ENCODE peak calls at places on chromosome 2, in six cellular contexts. N is activated CD8-positive, alpha-beta T cell treated with anti-CD3 and anti-CD28 coated beads for 36 hours; U is stimulated activated naive CD8-positive, alpha-beta T cell treated with anti-CD3 and anti-CD28 coated beads, Interleukin-15, amount 100 ng/mL, for 72 hours; H is SK-N-SH treated with all-trans-retinoic acid at 6 μM for 48 hours; O is body of pancreas; Q is activated CD8-positive, alpha-beta memory T cell treated with anti-CD3 and anti-CD28 coated beads, Interleukin-2, amount 10 ng/mL, durations not matched to agents 7 days and 5 days. S is an unnamed sample.

GRCh38 chr2:226078656-226079055 is 679.1 kb downstream of the NYAP2 start:
- ATAC-seq in O (no peak), H (no peak), Q (no peak), U (no peak), N (no peak), S (no peak)

GRCh38 chr2:214649440-214650205 is 159.9 kb downstream of the BARD1 start:
- ATAC-seq in O (no peak), Q (no peak), N (no peak), H (peak; percentile 31), U (no peak), S (no peak)

GRCh38 chr2:33060405-33060804 is 113.7 kb downstream of the LTBP1 start:
- ATAC-seq in H (no peak), U (no peak), N (no peak), O (no peak), Q (no peak), S (no peak)

GRCh38 chr2:203579730-203580129 is 44.6 kb upstream of the RAPH1 start:
- ATAC-seq in N (no peak), U (no peak), Q (no peak), O (no peak), H (no peak), S (no peak)

GRCh38 chr2:73291461-73292315 is 1.7 kb downstream of the EGR4 start:
- ATAC-seq in Q (peak; percentile 9), O (no peak), N (peak; percentile 10), H (peak; percentile 36), U (peak; percentile 5), S (no peak)

GRCh38 chr2:151657667-151658076 is 76.6 kb downstream of the NEB start:
- ATAC-seq in Q (no peak), O (no peak), U (no peak), N (no peak), H (no peak), S (no peak)

GRCh38 chr2:98665638-98666037 is 57.2 kb downstream of the UNC50 start:
- ATAC-seq in U (no peak), N (no peak), Q (no peak), H (no peak), O (no peak), S (peak; percentile 18)

GRCh38 chr2:194323740-194324139 is 1333.3 kb upstream of the SLC39A10 start:
- ATAC-seq in U (no peak), O (no peak), H (no peak), Q (no peak), N (no peak), S (no peak)

GRCh38 chr2:38652431-38653273 is 13.3 kb upstream of the GALM start:
- ATAC-seq in Q (peak; percentile 16), U (no peak), O (no peak), N (peak; percentile 5), H (no peak), S (peak; percentile 20)

GRCh38 chr2:234044157-234044556 is 6.3 kb upstream of the SPP2 start:
- ATAC-seq in O (no peak), H (peak; percentile 60), Q (no peak), U (no peak), N (no peak), S (no peak)

GRCh38 chr2:236298924-236299475 is 34.8 kb upstream of the ASB18 start:
- ATAC-seq in O (no peak), U (no peak), H (no peak), N (no peak), Q (no peak), S (no peak)

GRCh38 chr2:161971532-161971931 is 102.5 kb downstream of the DPP4 start:
- ATAC-seq in Q (no peak), U (no peak), N (no peak), H (no peak), O (no peak), S (no peak)

GRCh38 chr2:26326514-26326913 is 19.4 kb upstream of the SELENOI start:
- ATAC-seq in Q (no peak), U (peak; percentile 52), N (peak; percentile 19), O (no peak), H (no peak), S (peak; percentile 52)

GRCh38 chr2:155424518-155424917 is 726.0 kb downstream of the KCNJ3 start:
- ATAC-seq in O (no peak), U (no peak), H (no peak), N (no peak), Q (no peak), S (no peak)

GRCh38 chr2:100104718-100105677 is 37.4 kb downstream of the AFF3 start:
- ATAC-seq in Q (peak; percentile 20), U (peak; percentile 64), N (peak; percentile 59), O (peak; percentile 69), H (peak; percentile 30), S (peak; percentile 53)

GRCh38 chr2:117057021-117057420 is 757.5 kb upstream of the DDX18 start:
- ATAC-seq in N (no peak), U (no peak), Q (no peak), H (no peak), O (no peak), S (no peak)

GRCh38 chr2:26558271-26559043 is 80.5 kb upstream of the OTOF start:
- ATAC-seq in H (no peak), O (no peak), Q (no peak), U (no peak), N (no peak), S (no peak)

GRCh38 chr2:207937253-207937652 is 88.1 kb downstream of the PLEKHM3 start:
- ATAC-seq in H (no peak), U (no peak), N (no peak), O (no peak), Q (no peak), S (no peak)

GRCh38 chr2:68404164-68404563 is 39.1 kb downstream of the PLEK start:
- ATAC-seq in H (no peak), Q (no peak), U (no peak), O (no peak), N (no peak), S (no peak)

GRCh38 chr2:196846295-196846694 is 37.1 kb upstream of the C2orf66 start:
- ATAC-seq in Q (no peak), O (no peak), N (peak; percentile 27), U (no peak), H (no peak), S (no peak)

GRCh38 chr2:149538138-149538833 is 49.3 kb downstream of the MMADHC start:
- ATAC-seq in N (no peak), Q (no peak), H (no peak), O (no peak), U (no peak), S (peak; percentile 37)

GRCh38 chr2:68052717-68053422 is 9.9 kb downstream of the C1D start:
- ATAC-seq in H (peak; percentile 65), O (no peak), Q (no peak), U (no peak), N (no peak), S (no peak)

GRCh38 chr2:105557515-105557914 is 158.7 kb upstream of the FHL2 start:
- ATAC-seq in Q (no peak), H (no peak), O (peak; percentile 35), U (no peak), N (no peak), S (no peak)

GRCh38 chr2:188199716-188200128 is 92.0 kb upstream of the GULP1 start:
- ATAC-seq in Q (no peak), N (no peak), O (no peak), H (peak; percentile 98), U (no peak), S (no peak)

GRCh38 chr2:62423235-62423634 is 82.8 kb downstream of the TMEM17 start:
- ATAC-seq in O (no peak), U (no peak), Q (no peak), N (no peak), H (peak; percentile 75), S (no peak)

S was measured in activated T-helper 17 cell treated with anti-CD3 and anti-CD28 coated beads, Interleukin-2, amount 50 U/mL, for 72 hours.